ENCODE peak calls at places on chromosome 19, in ten cellular contexts. K, W, U, O, E, S, V, M, I and J are unnamed samples.

GRCh38 chr19:30225615-30226463 is 146.3 kb upstream of the ZNF536 start:
- DNase-seq in K (no peak), W (no peak), U (no peak), O (no peak), E (no peak), S (no peak), V (no peak), M (no peak), I (no peak), J (no peak)

GRCh38 chr19:31962565-31962996 is 382.8 kb upstream of the ZNF507 start:
- DNase-seq in K (no peak), W (no peak), U (no peak), O (no peak), E (peak), S (no peak), V (no peak), M (no peak), I (no peak), J (no peak)

GRCh38 chr19:40523322-40524047 is 53.2 kb upstream of the SHKBP1 start:
- DNase-seq in K (peak), W (peak), U (no peak), O (no peak), E (peak), S (peak), V (peak), M (peak), I (peak), J (no peak)

GRCh38 chr19:33473644-33474305 is 47.8 kb downstream of the PEPD start:
- DNase-seq in K (peak), W (no peak), U (no peak), O (peak), E (no peak), S (no peak), V (no peak), M (no peak), I (no peak), J (no peak)

GRCh38 chr19:48741222-48741999 is 1.0 kb upstream of the RASIP1 start:
- DNase-seq in K (no peak), W (no peak), U (no peak), O (no peak), E (no peak), S (peak), V (peak), M (no peak), I (peak), J (no peak)

GRCh38 chr19:12841094-12841493 is 2.8 kb downstream of the MAST1 start:
- DNase-seq in K (no peak), W (no peak), U (no peak), O (no peak), E (peak), S (no peak), V (peak), M (no peak), I (no peak), J (no peak)

GRCh38 chr19:54415208-54415900 is at the start of gene TTYH1:
- DNase-seq in K (no peak), W (no peak), U (peak), O (no peak), E (no peak), S (no peak), V (peak), M (peak), I (no peak), J (no peak)

GRCh38 chr19:3123956-3124355 is 11.9 kb upstream of the GNA15 start:
- DNase-seq in K (no peak), W (no peak), U (no peak), O (no peak), E (no peak), S (no peak), V (no peak), M (no peak), I (no peak), J (no peak)

GRCh38 chr19:57813919-57814504 is 701 bp downstream of the ZNF552 start:
- DNase-seq in K (no peak), W (no peak), U (no peak), O (no peak), E (peak), S (no peak), V (no peak), M (no peak), I (peak), J (no peak)

GRCh38 chr19:29702161-29702957 is 12.7 kb downstream of the C19orf12 start:
- DNase-seq in K (no peak), W (no peak), U (no peak), O (no peak), E (no peak), S (no peak), V (no peak), M (no peak), I (no peak), J (no peak)